ENCODE peak calls at places on chromosomes 5 and 9, in nine cellular contexts. One of them, this sample, is unnamed.

GRCh38 chr5:34690301-34690700 is 34.2 kb downstream of the RAI14 start:
- DNase-seq in substantia nigra: no peak
- DNase-seq in fibroblast of the aortic adventitia: no peak
- DNase-seq in EH: no peak
- DNase-seq in stimulated activated CD8-positive, alpha-beta memory T cell treated with anti-CD3 and anti-CD28 coated beads, Interleukin-12 subunit alpha, Interleukin-12 subunit beta, amount 100 ng/mL, for 1 hour: no peak
- DNase-seq in kidney tubule cell: no peak
- DNase-seq in hepatic stellate cell: no peak
- DNase-seq in mesenteric fat pad: no peak
- DNase-seq in activated CD8-positive, alpha-beta memory T cell treated with anti-CD3 and anti-CD28 coated beads for 48 hours: no peak
- DNase-seq in this sample: no peak

GRCh38 chr5:27708579-27708978 is 670.2 kb upstream of the CDH9 start:
- DNase-seq in substantia nigra: no peak
- DNase-seq in fibroblast of the aortic adventitia: no peak
- DNase-seq in EH: no peak
- DNase-seq in stimulated activated CD8-positive, alpha-beta memory T cell treated with anti-CD3 and anti-CD28 coated beads, Interleukin-12 subunit alpha, Interleukin-12 subunit beta, amount 100 ng/mL, for 1 hour: no peak
- DNase-seq in kidney tubule cell: peak
- DNase-seq in hepatic stellate cell: no peak
- DNase-seq in mesenteric fat pad: no peak
- DNase-seq in activated CD8-positive, alpha-beta memory T cell treated with anti-CD3 and anti-CD28 coated beads for 48 hours: no peak
- DNase-seq in this sample: no peak

GRCh38 chr5:7745882-7746735 is 104.8 kb downstream of the CFAP90 start:
- DNase-seq in substantia nigra: no peak
- DNase-seq in fibroblast of the aortic adventitia: peak
- DNase-seq in EH: peak
- DNase-seq in stimulated activated CD8-positive, alpha-beta memory T cell treated with anti-CD3 and anti-CD28 coated beads, Interleukin-12 subunit alpha, Interleukin-12 subunit beta, amount 100 ng/mL, for 1 hour: no peak
- DNase-seq in kidney tubule cell: peak
- DNase-seq in hepatic stellate cell: peak
- DNase-seq in mesenteric fat pad: no peak
- DNase-seq in activated CD8-positive, alpha-beta memory T cell treated with anti-CD3 and anti-CD28 coated beads for 48 hours: no peak
- DNase-seq in this sample: peak

GRCh38 chr9:126151671-126152050 is 175.0 kb upstream of the MVB12B start:
- DNase-seq in substantia nigra: no peak
- DNase-seq in fibroblast of the aortic adventitia: no peak
- DNase-seq in EH: no peak
- DNase-seq in stimulated activated CD8-positive, alpha-beta memory T cell treated with anti-CD3 and anti-CD28 coated beads, Interleukin-12 subunit alpha, Interleukin-12 subunit beta, amount 100 ng/mL, for 1 hour: no peak
- DNase-seq in kidney tubule cell: no peak
- DNase-seq in hepatic stellate cell: no peak
- DNase-seq in mesenteric fat pad: peak
- DNase-seq in activated CD8-positive, alpha-beta memory T cell treated with anti-CD3 and anti-CD28 coated beads for 48 hours: no peak
- DNase-seq in this sample: no peak

GRCh38 chr9:91884746-91885687 is 65.0 kb downstream of the ROR2 start:
- DNase-seq in substantia nigra: no peak
- DNase-seq in fibroblast of the aortic adventitia: peak
- DNase-seq in EH: peak
- DNase-seq in stimulated activated CD8-positive, alpha-beta memory T cell treated with anti-CD3 and anti-CD28 coated beads, Interleukin-12 subunit alpha, Interleukin-12 subunit beta, amount 100 ng/mL, for 1 hour: no peak
- DNase-seq in kidney tubule cell: no peak
- DNase-seq in hepatic stellate cell: no peak
- DNase-seq in mesenteric fat pad: no peak
- DNase-seq in activated CD8-positive, alpha-beta memory T cell treated with anti-CD3 and anti-CD28 coated beads for 48 hours: no peak
- DNase-seq in this sample: no peak

GRCh38 chr5:172455511-172456061 is 1.3 kb upstream of the SH3PXD2B start:
- DNase-seq in substantia nigra: no peak
- DNase-seq in fibroblast of the aortic adventitia: peak
- DNase-seq in EH: peak
- DNase-seq in stimulated activated CD8-positive, alpha-beta memory T cell treated with anti-CD3 and anti-CD28 coated beads, Interleukin-12 subunit alpha, Interleukin-12 subunit beta, amount 100 ng/mL, for 1 hour: no peak
- DNase-seq in kidney tubule cell: no peak
- DNase-seq in hepatic stellate cell: peak
- DNase-seq in mesenteric fat pad: no peak
- DNase-seq in activated CD8-positive, alpha-beta memory T cell treated with anti-CD3 and anti-CD28 coated beads for 48 hours: no peak
- DNase-seq in this sample: no peak

GRCh38 chr9:123111977-123112869 is 78.8 kb downstream of the GPR21 start:
- DNase-seq in substantia nigra: no peak
- DNase-seq in fibroblast of the aortic adventitia: no peak
- DNase-seq in EH: no peak
- DNase-seq in stimulated activated CD8-positive, alpha-beta memory T cell treated with anti-CD3 and anti-CD28 coated beads, Interleukin-12 subunit alpha, Interleukin-12 subunit beta, amount 100 ng/mL, for 1 hour: no peak
- DNase-seq in kidney tubule cell: no peak
- DNase-seq in hepatic stellate cell: peak
- DNase-seq in mesenteric fat pad: no peak
- DNase-seq in activated CD8-positive, alpha-beta memory T cell treated with anti-CD3 and anti-CD28 coated beads for 48 hours: no peak
- DNase-seq in this sample: no peak

GRCh38 chr9:110278080-110278707 is 21.9 kb upstream of the TXN start:
- DNase-seq in substantia nigra: no peak
- DNase-seq in fibroblast of the aortic adventitia: peak
- DNase-seq in EH: no peak
- DNase-seq in stimulated activated CD8-positive, alpha-beta memory T cell treated with anti-CD3 and anti-CD28 coated beads, Interleukin-12 subunit alpha, Interleukin-12 subunit beta, amount 100 ng/mL, for 1 hour: no peak
- DNase-seq in kidney tubule cell: peak
- DNase-seq in hepatic stellate cell: no peak
- DNase-seq in mesenteric fat pad: no peak
- DNase-seq in activated CD8-positive, alpha-beta memory T cell treated with anti-CD3 and anti-CD28 coated beads for 48 hours: no peak
- DNase-seq in this sample: peak

GRCh38 chr9:134474058-134474370 is 147.8 kb downstream of the RXRA start:
- DNase-seq in substantia nigra: no peak
- DNase-seq in fibroblast of the aortic adventitia: peak
- DNase-seq in EH: peak
- DNase-seq in stimulated activated CD8-positive, alpha-beta memory T cell treated with anti-CD3 and anti-CD28 coated beads, Interleukin-12 subunit alpha, Interleukin-12 subunit beta, amount 100 ng/mL, for 1 hour: no peak
- DNase-seq in kidney tubule cell: no peak
- DNase-seq in hepatic stellate cell: peak
- DNase-seq in mesenteric fat pad: no peak
- DNase-seq in activated CD8-positive, alpha-beta memory T cell treated with anti-CD3 and anti-CD28 coated beads for 48 hours: no peak
- DNase-seq in this sample: no peak

GRCh38 chr5:176837707-176838115 is 27.4 kb downstream of the UNC5A start:
- DNase-seq in substantia nigra: peak
- DNase-seq in fibroblast of the aortic adventitia: peak
- DNase-seq in EH: peak
- DNase-seq in stimulated activated CD8-positive, alpha-beta memory T cell treated with anti-CD3 and anti-CD28 coated beads, Interleukin-12 subunit alpha, Interleukin-12 subunit beta, amount 100 ng/mL, for 1 hour: peak
- DNase-seq in kidney tubule cell: peak
- DNase-seq in hepatic stellate cell: peak
- DNase-seq in mesenteric fat pad: no peak
- DNase-seq in activated CD8-positive, alpha-beta memory T cell treated with anti-CD3 and anti-CD28 coated beads for 48 hours: peak
- DNase-seq in this sample: peak

GRCh38 chr5:38069360-38069759 is 189.0 kb upstream of the EGFLAM start:
- DNase-seq in substantia nigra: no peak
- DNase-seq in fibroblast of the aortic adventitia: no peak
- DNase-seq in EH: no peak
- DNase-seq in stimulated activated CD8-positive, alpha-beta memory T cell treated with anti-CD3 and anti-CD28 coated beads, Interleukin-12 subunit alpha, Interleukin-12 subunit beta, amount 100 ng/mL, for 1 hour: no peak
- DNase-seq in kidney tubule cell: peak
- DNase-seq in hepatic stellate cell: no peak
- DNase-seq in mesenteric fat pad: no peak
- DNase-seq in activated CD8-positive, alpha-beta memory T cell treated with anti-CD3 and anti-CD28 coated beads for 48 hours: no peak
- DNase-seq in this sample: no peak

GRCh38 chr5:83844320-83845068 is 123.8 kb upstream of the HAPLN1 start:
- DNase-seq in substantia nigra: no peak
- DNase-seq in fibroblast of the aortic adventitia: peak
- DNase-seq in EH: peak
- DNase-seq in stimulated activated CD8-positive, alpha-beta memory T cell treated with anti-CD3 and anti-CD28 coated beads, Interleukin-12 subunit alpha, Interleukin-12 subunit beta, amount 100 ng/mL, for 1 hour: no peak
- DNase-seq in kidney tubule cell: no peak
- DNase-seq in hepatic stellate cell: peak
- DNase-seq in mesenteric fat pad: no peak
- DNase-seq in activated CD8-positive, alpha-beta memory T cell treated with anti-CD3 and anti-CD28 coated beads for 48 hours: no peak
- DNase-seq in this sample: peak

GRCh38 chr5:36932699-36933098 is 56.1 kb downstream of the NIPBL start:
- DNase-seq in substantia nigra: no peak
- DNase-seq in fibroblast of the aortic adventitia: no peak
- DNase-seq in EH: no peak
- DNase-seq in stimulated activated CD8-positive, alpha-beta memory T cell treated with anti-CD3 and anti-CD28 coated beads, Interleukin-12 subunit alpha, Interleukin-12 subunit beta, amount 100 ng/mL, for 1 hour: no peak
- DNase-seq in kidney tubule cell: no peak
- DNase-seq in hepatic stellate cell: no peak
- DNase-seq in mesenteric fat pad: no peak
- DNase-seq in activated CD8-positive, alpha-beta memory T cell treated with anti-CD3 and anti-CD28 coated beads for 48 hours: no peak
- DNase-seq in this sample: no peak

GRCh38 chr9:123607987-123608565 is 252.1 kb downstream of the CRB2 start:
- DNase-seq in substantia nigra: no peak
- DNase-seq in fibroblast of the aortic adventitia: no peak
- DNase-seq in EH: no peak
- DNase-seq in stimulated activated CD8-positive, alpha-beta memory T cell treated with anti-CD3 and anti-CD28 coated beads, Interleukin-12 subunit alpha, Interleukin-12 subunit beta, amount 100 ng/mL, for 1 hour: no peak
- DNase-seq in kidney tubule cell: no peak
- DNase-seq in hepatic stellate cell: no peak
- DNase-seq in mesenteric fat pad: no peak
- DNase-seq in activated CD8-positive, alpha-beta memory T cell treated with anti-CD3 and anti-CD28 coated beads for 48 hours: no peak
- DNase-seq in this sample: no peak

GRCh38 chr9:121985792-121986494 is 107.2 kb downstream of the TTLL11 start:
- DNase-seq in substantia nigra: no peak
- DNase-seq in fibroblast of the aortic adventitia: peak
- DNase-seq in EH: peak
- DNase-seq in stimulated activated CD8-positive, alpha-beta memory T cell treated with anti-CD3 and anti-CD28 coated beads, Interleukin-12 subunit alpha, Interleukin-12 subunit beta, amount 100 ng/mL, for 1 hour: no peak
- DNase-seq in kidney tubule cell: no peak
- DNase-seq in hepatic stellate cell: no peak
- DNase-seq in mesenteric fat pad: no peak
- DNase-seq in activated CD8-positive, alpha-beta memory T cell treated with anti-CD3 and anti-CD28 coated beads for 48 hours: no peak
- DNase-seq in this sample: no peak

GRCh38 chr5:31661257-31661656 is 22.3 kb downstream of the PDZD2 start:
- DNase-seq in substantia nigra: no peak
- DNase-seq in fibroblast of the aortic adventitia: no peak
- DNase-seq in EH: no peak
- DNase-seq in stimulated activated CD8-positive, alpha-beta memory T cell treated with anti-CD3 and anti-CD28 coated beads, Interleukin-12 subunit alpha, Interleukin-12 subunit beta, amount 100 ng/mL, for 1 hour: no peak
- DNase-seq in kidney tubule cell: no peak
- DNase-seq in hepatic stellate cell: no peak
- DNase-seq in mesenteric fat pad: no peak
- DNase-seq in activated CD8-positive, alpha-beta memory T cell treated with anti-CD3 and anti-CD28 coated beads for 48 hours: no peak
- DNase-seq in this sample: no peak